ENCODE peak calls at places on chromosome 12, in four cellular contexts. N is fibroblast of lung, Z is K562, I is heart right ventricle. S is an unnamed sample.

GRCh38 chr12:25829192-25829591 is 129.3 kb upstream of the RASSF8 start:
- DNase-seq in N (peak), Z (no peak), I (no peak), S (peak)

GRCh38 chr12:119149270-119149669 is 29.5 kb upstream of the HSPB8 start:
- DNase-seq in N (no peak), Z (no peak), I (no peak), S (no peak)

GRCh38 chr12:15474766-15475165 is 152.5 kb downstream of the PTPRO start:
- DNase-seq in N (no peak), Z (no peak), I (no peak), S (no peak)

GRCh38 chr12:72271401-72271740 is 799 bp upstream of the TRHDE start:
- DNase-seq in N (peak), Z (peak), I (no peak), S (no peak)

GRCh38 chr12:71871116-71871515 is 31.6 kb downstream of the TBC1D15 start:
- DNase-seq in N (peak), Z (no peak), I (no peak), S (no peak)

GRCh38 chr12:5660271-5660670 is 228.4 kb downstream of the NTF3 start:
- DNase-seq in N (no peak), Z (no peak), I (no peak), S (no peak)

GRCh38 chr12:42144174-42144423 is 575 bp downstream of the GXYLT1 start:
- DNase-seq in N (no peak), Z (peak), I (no peak), S (no peak)

GRCh38 chr12:2414810-2415567 is 362.2 kb downstream of the CACNA1C start:
- DNase-seq in N (no peak), Z (no peak), I (no peak), S (no peak)

GRCh38 chr12:93873561-93873960 is 196.4 kb downstream of the CRADD start:
- DNase-seq in N (no peak), Z (no peak), I (no peak), S (no peak)

GRCh38 chr12:116215021-116215420 is 62.5 kb downstream of the MED13L start:
- DNase-seq in N (no peak), Z (no peak), I (no peak), S (no peak)

GRCh38 chr12:91414147-91414546 is 231.5 kb upstream of the DCN start:
- DNase-seq in N (peak), Z (no peak), I (no peak), S (peak)

GRCh38 chr12:106978035-106978800 is 8.7 kb downstream of the MTERF2 start:
- DNase-seq in N (peak), Z (peak), I (peak), S (no peak)

GRCh38 chr12:31750747-31751039 is 21.9 kb upstream of the AMN1 start:
- DNase-seq in N (no peak), Z (no peak), I (no peak), S (no peak)

GRCh38 chr12:133081408-133081806 is 684 bp downstream of the ZNF140 start:
- DNase-seq in N (no peak), Z (no peak), I (no peak), S (no peak)

GRCh38 chr12:40253936-40254335 is 29.1 kb downstream of the LRRK2 start:
- DNase-seq in N (peak), Z (no peak), I (no peak), S (no peak)

GRCh38 chr12:10397311-10397710 is 7.5 kb upstream of the KLRK1 start:
- DNase-seq in N (no peak), Z (no peak), I (no peak), S (no peak)

GRCh38 chr12:64806593-64806992 is 17.9 kb upstream of the TBC1D30 start:
- DNase-seq in N (peak), Z (no peak), I (no peak), S (peak)

GRCh38 chr12:6056406-6057211 is 67.9 kb downstream of the VWF start:
- DNase-seq in N (peak), Z (peak), I (no peak), S (no peak)

GRCh38 chr12:54020587-54020969 is 7.7 kb upstream of the HOXC6 start:
- DNase-seq in N (no peak), Z (no peak), I (no peak), S (no peak)

GRCh38 chr12:31369712-31370521 is 44.0 kb upstream of the SINHCAF start:
- DNase-seq in N (peak), Z (no peak), I (no peak), S (peak)

GRCh38 chr12:80709811-80710726 is 2.6 kb downstream of the MYF6 start:
- DNase-seq in N (no peak), Z (no peak), I (no peak), S (no peak)

GRCh38 chr12:41402804-41403203 is 214.7 kb downstream of the PDZRN4 start:
- DNase-seq in N (no peak), Z (no peak), I (no peak), S (no peak)

GRCh38 chr12:104494137-104494815 is 37.5 kb downstream of the CHST11 start:
- DNase-seq in N (no peak), Z (peak), I (no peak), S (no peak)

GRCh38 chr12:9899209-9899608 is 17.9 kb downstream of the KLRF2 start:
- DNase-seq in N (no peak), Z (no peak), I (no peak), S (no peak)

GRCh38 chr12:3958534-3958933 is 85.3 kb upstream of the PARP11 start:
- DNase-seq in N (no peak), Z (no peak), I (no peak), S (no peak)

GRCh38 chr12:55652352-55652751 is 15.7 kb downstream of the OR10P1 start:
- DNase-seq in N (no peak), Z (no peak), I (no peak), S (no peak)

GRCh38 chr12:130448044-130448821 is 110.5 kb downstream of the PIWIL1 start:
- DNase-seq in N (no peak), Z (peak), I (no peak), S (no peak)

GRCh38 chr12:94457331-94457730 is 2.3 kb downstream of the CEP83 start:
- DNase-seq in N (no peak), Z (no peak), I (no peak), S (no peak)

GRCh38 chr12:27331299-27331926 is 1.2 kb upstream of the BMAL2 start:
- DNase-seq in N (peak), Z (peak), I (no peak), S (peak)

GRCh38 chr12:10861366-10861765 is 12.1 kb upstream of the PRR4 start:
- DNase-seq in N (peak), Z (no peak), I (no peak), S (no peak)

GRCh38 chr12:202081-202731 is 11.8 kb downstream of the SLC6A12 start:
- DNase-seq in N (no peak), Z (no peak), I (no peak), S (no peak)

GRCh38 chr12:9372202-9372601 is 164.0 kb upstream of the PZP start:
- DNase-seq in N (peak), Z (no peak), I (no peak), S (no peak)

GRCh38 chr12:113194971-113195391 is 9.5 kb downstream of the RITA1 start:
- DNase-seq in N (peak), Z (no peak), I (no peak), S (no peak)

GRCh38 chr12:10354502-10354901 is 35.3 kb downstream of the KLRK1 start:
- DNase-seq in N (peak), Z (no peak), I (no peak), S (no peak)

GRCh38 chr12:87509233-87509820 is 519.9 kb downstream of the C12orf50 start:
- DNase-seq in N (peak), Z (no peak), I (no peak), S (no peak)

GRCh38 chr12:21906919-21907642 is 34.1 kb downstream of the ABCC9 start:
- DNase-seq in N (no peak), Z (no peak), I (no peak), S (no peak)

GRCh38 chr12:128944956-128945355 is 91.7 kb downstream of the GLT1D1 start:
- DNase-seq in N (no peak), Z (no peak), I (no peak), S (no peak)

GRCh38 chr12:87227157-87227556 is 802.0 kb downstream of the C12orf50 start:
- DNase-seq in N (peak), Z (no peak), I (no peak), S (no peak)

GRCh38 chr12:3189282-3189681 is 112.1 kb downstream of the TSPAN9 start:
- DNase-seq in N (no peak), Z (no peak), I (no peak), S (no peak)

GRCh38 chr12:863285-863684 is 86.2 kb downstream of the RAD52 start:
- DNase-seq in N (no peak), Z (no peak), I (no peak), S (no peak)

DNA sequence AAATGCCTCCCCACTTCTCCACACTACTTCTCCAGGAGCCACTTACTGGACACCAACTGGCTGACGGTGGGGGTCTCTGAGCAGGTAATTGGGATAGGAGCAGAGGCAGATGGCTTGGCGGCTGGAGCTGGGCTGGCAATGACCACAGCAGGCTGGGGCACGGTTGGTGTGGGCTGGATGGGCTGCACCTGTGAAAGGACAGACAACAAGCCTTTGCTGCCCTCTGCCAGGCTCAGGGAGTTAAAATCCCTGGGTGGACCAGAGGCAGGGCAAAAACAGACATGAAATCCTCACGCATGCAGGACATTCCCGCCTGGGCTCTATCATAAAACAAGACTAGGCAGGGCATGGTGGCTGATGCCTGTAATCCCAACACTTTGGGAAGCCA is 19.3 kb upstream of the TFCP2 start:
- DNase-seq in N (no peak), Z (no peak), I (no peak), S (no peak)
- TF ChIP-seq CTCF in N (no peak), Z (no peak), I (no peak), S (no peak)

GRCh38 chr12:57203201-57203600 is 13.4 kb upstream of the NXPH4 start:
- DNase-seq in N (no peak), Z (no peak), I (no peak), S (no peak)

GRCh38 chr12:57200497-57200896 is 16.1 kb upstream of the NXPH4 start:
- DNase-seq in N (no peak), Z (no peak), I (no peak), S (no peak)

GRCh38 chr12:57202321-57202720 is 14.3 kb upstream of the NXPH4 start:
- DNase-seq in N (no peak), Z (no peak), I (no peak), S (no peak)

GRCh38 chr12:57201219-57201618 is 15.4 kb upstream of the NXPH4 start:
- DNase-seq in N (no peak), Z (no peak), I (no peak), S (no peak)

GRCh38 chr12:57201631-57202030 is 15.0 kb upstream of the NXPH4 start:
- DNase-seq in N (no peak), Z (no peak), I (no peak), S (no peak)
- H3K4me3 ChIP-seq in N (no peak), Z (no peak), I (no peak), S (no peak)

GRCh38 chr12:122126713-122127597 is 47.1 kb downstream of the IL31 start:
- DNase-seq in N (no peak), Z (no peak), I (no peak), S (no peak)
- TF ChIP-seq CTCF in N (no peak), Z (no peak), I (peak), S (no peak)

GRCh38 chr12:76026643-76027063 is 4.9 kb downstream of the PHLDA1 start:
- DNase-seq in N (peak), Z (no peak), I (no peak), S (no peak)
- H3K4me3 ChIP-seq in N (peak), Z (no peak), I (no peak), S (peak)

DNA sequence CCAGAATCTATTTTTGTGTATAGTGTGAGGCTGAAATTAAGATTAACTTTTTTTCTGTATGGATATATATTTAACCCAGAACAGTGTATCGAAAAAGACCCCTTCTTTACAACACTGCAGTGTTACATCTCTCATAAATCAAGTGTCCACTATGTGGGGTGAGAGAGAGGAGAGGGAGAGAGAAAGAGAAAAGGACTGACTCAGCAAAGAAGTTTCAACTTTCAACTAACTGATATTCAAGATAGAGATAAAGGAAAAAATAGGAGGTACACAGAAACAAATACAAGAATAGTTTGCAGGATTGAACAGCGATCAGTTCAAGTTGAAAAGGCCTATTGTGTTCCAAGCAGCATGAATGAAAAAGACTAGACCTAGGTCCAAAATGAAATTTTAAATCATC is 126.7 kb upstream of the NEDD1 start:
- DNase-seq in N (no peak), Z (no peak), I (no peak), S (no peak)
- TF ChIP-seq CTCF in N (no peak), Z (no peak), I (no peak), S (no peak)

DNA sequence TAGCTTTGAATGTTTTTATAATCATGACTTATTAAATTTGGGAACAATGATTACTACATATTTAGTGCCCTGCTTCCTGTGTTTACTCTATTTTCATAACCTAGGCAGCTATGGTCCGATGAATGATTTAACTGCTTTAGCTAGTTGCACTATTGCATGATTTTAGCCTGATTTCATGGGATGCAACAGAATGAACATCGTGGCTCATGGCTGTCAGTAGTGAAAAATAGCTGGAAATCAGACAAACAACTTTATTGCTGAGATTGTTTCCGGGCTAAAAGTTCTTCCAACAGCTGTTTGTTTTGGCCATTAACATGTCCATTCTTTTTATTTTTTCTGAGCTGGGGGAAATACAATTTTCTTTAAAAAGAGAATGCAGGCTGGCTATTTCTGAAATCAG is at the start of gene NAV3:
- DNase-seq in N (peak), Z (no peak), I (no peak), S (no peak)
- H3K4me3 ChIP-seq in N (no peak), Z (no peak), I (no peak), S (no peak)

GRCh38 chr12:89700191-89700810 is 8.3 kb downstream of the ATP2B1 start:
- DNase-seq in N (no peak), Z (no peak), I (no peak), S (no peak)

GRCh38 chr12:89704457-89704856 is 4.2 kb downstream of the ATP2B1 start:
- DNase-seq in N (no peak), Z (no peak), I (no peak), S (no peak)

GRCh38 chr12:89703768-89704167 is 4.9 kb downstream of the ATP2B1 start:
- DNase-seq in N (no peak), Z (no peak), I (no peak), S (no peak)

GRCh38 chr12:89702503-89702902 is 6.1 kb downstream of the ATP2B1 start:
- DNase-seq in N (no peak), Z (no peak), I (no peak), S (no peak)

DNA sequence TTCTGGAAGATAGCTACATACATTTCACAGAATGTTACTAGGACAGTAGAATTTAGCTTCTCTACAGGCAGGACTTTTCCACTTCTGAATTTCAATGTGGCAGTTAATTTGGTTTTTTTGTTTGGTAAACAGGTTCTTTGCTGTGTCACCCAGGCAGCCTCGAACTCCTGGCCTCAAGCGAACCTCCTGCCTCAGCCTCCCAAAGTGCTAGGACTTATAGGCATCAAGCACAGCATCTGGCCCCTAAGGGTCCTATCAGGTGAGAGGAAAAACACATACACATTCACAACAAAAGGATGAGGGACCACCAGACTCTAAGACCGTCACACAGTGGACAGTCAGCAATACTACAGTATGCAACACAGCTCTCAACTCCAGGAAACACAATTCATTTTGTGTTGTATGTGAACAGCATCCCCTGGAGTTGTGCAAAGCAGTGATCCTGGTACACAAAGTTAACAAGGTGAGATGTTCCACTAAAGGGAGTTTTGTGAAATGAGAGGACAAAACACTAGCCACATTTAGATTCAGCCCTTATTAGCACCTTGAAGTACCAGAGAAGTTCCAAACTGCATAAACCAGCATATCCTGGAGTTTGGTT is 6.9 kb downstream of the ATP2B1 start:
- DNase-seq in N (no peak), Z (no peak), I (no peak), S (no peak)
- TF ChIP-seq CTCF in N (peak), Z (no peak), I (no peak), S (no peak)

GRCh38 chr12:123714302-123714627 is 2.1 kb downstream of the ATP6V0A2 start:
- DNase-seq in N (no peak), Z (peak), I (no peak), S (no peak)
- H3K4me3 ChIP-seq in N (no peak), Z (peak), I (no peak), S (no peak)

GRCh38 chr12:61879229-61879628 is 381.0 kb upstream of the USP15 start:
- DNase-seq in N (no peak), Z (no peak), I (no peak), S (no peak)
- TF ChIP-seq CTCF in N (no peak), Z (no peak), I (no peak), S (no peak)

GRCh38 chr12:118015944-118016343 is 559 bp upstream of the RFC5 start:
- DNase-seq in N (no peak), Z (no peak), I (no peak), S (no peak)
- H3K4me3 ChIP-seq in N (peak), Z (peak), I (peak), S (peak)

S was measured in HFF-Myc.